ENCODE peak calls at places on chromosome 19, in ten cellular contexts. O is MCF 10A; B is astrocyte of the spinal cord; Q is CD8-positive, alpha-beta T cell; J is GM23338; Z is progenitor cell of endocrine pancreas; M is left ventricle myocardium inferior; D is tibial nerve; X is thyroid gland; G is thoracic aorta. F is an unnamed sample.

GRCh38 chr19:16293133-16294085 is 31.2 kb upstream of the KLF2 start:
- DNase-seq in O (peak; percentile 89), G (peak; percentile 63), Q (no peak), B (peak; percentile 85), J (no peak), D (peak; percentile 70), M (peak; percentile 67), X (peak; percentile 21), Z (no peak), F (no peak)

GRCh38 chr19:41324231-41324702 is 14.3 kb downstream of the CCDC97 start:
- DNase-seq in D (no peak), Z (no peak), X (no peak), M (no peak), Q (no peak), O (no peak), J (no peak), B (no peak), G (no peak), F (no peak)

GRCh38 chr19:51002542-51003311 is 1.3 kb upstream of the KLK8 start:
- DNase-seq in X (no peak), B (no peak), O (peak; percentile 9), J (peak; percentile 99), Q (no peak), M (no peak), Z (no peak), G (no peak), D (peak; percentile 22), F (peak; percentile 43)

GRCh38 chr19:42409477-42409876 is 17.7 kb downstream of the LIPE start:
- DNase-seq in G (no peak), Z (peak; percentile 51), Q (no peak), M (peak; percentile 55), J (no peak), X (no peak), B (no peak), D (no peak), O (no peak), F (no peak)

GRCh38 chr19:10780368-10780767 is 55.6 kb downstream of the TMED1 start:
- DNase-seq in X (no peak), J (no peak), D (no peak), B (peak; percentile 69), G (no peak), Z (no peak), Q (no peak), M (no peak), O (peak; percentile 92), F (no peak)

GRCh38 chr19:17812099-17812498 is 9.2 kb downstream of the INSL3 start:
- DNase-seq in X (no peak), D (no peak), Q (no peak), Z (no peak), M (no peak), J (no peak), G (no peak), B (no peak), O (no peak), F (no peak)

GRCh38 chr19:56927791-56928207 is 87.3 kb upstream of the PEG3 start:
- DNase-seq in M (no peak), Z (no peak), X (no peak), Q (no peak), B (no peak), O (no peak), J (no peak), G (no peak), D (no peak), F (no peak)

GRCh38 chr19:7789447-7789846 is 26.4 kb downstream of the CLEC4M start:
- DNase-seq in X (no peak), B (no peak), O (no peak), G (no peak), D (no peak), M (no peak), J (peak; percentile 79), Z (no peak), Q (peak; percentile 35), F (no peak)

GRCh38 chr19:807627-808175 is 10.4 kb downstream of the PTBP1 start:
- DNase-seq in Z (no peak), Q (no peak), G (no peak), B (no peak), D (no peak), X (no peak), J (no peak), O (no peak), M (no peak), F (no peak)

GRCh38 chr19:806815-807421 is 9.7 kb downstream of the PTBP1 start:
- DNase-seq in J (peak; percentile 25), G (no peak), D (no peak), Z (no peak), M (no peak), B (no peak), O (no peak), X (no peak), Q (no peak), F (no peak)

GRCh38 chr19:805161-805561 is 7.9 kb downstream of the PTBP1 start:
- DNase-seq in O (no peak), Q (no peak), J (no peak), D (no peak), B (no peak), M (no peak), G (no peak), X (no peak), Z (no peak), F (no peak)

GRCh38 chr19:804419-805160 is 7.3 kb downstream of the PTBP1 start:
- DNase-seq in X (no peak), Z (no peak), D (no peak), M (no peak), G (no peak), O (no peak), Q (no peak), B (no peak), J (no peak), F (no peak)

DNA sequence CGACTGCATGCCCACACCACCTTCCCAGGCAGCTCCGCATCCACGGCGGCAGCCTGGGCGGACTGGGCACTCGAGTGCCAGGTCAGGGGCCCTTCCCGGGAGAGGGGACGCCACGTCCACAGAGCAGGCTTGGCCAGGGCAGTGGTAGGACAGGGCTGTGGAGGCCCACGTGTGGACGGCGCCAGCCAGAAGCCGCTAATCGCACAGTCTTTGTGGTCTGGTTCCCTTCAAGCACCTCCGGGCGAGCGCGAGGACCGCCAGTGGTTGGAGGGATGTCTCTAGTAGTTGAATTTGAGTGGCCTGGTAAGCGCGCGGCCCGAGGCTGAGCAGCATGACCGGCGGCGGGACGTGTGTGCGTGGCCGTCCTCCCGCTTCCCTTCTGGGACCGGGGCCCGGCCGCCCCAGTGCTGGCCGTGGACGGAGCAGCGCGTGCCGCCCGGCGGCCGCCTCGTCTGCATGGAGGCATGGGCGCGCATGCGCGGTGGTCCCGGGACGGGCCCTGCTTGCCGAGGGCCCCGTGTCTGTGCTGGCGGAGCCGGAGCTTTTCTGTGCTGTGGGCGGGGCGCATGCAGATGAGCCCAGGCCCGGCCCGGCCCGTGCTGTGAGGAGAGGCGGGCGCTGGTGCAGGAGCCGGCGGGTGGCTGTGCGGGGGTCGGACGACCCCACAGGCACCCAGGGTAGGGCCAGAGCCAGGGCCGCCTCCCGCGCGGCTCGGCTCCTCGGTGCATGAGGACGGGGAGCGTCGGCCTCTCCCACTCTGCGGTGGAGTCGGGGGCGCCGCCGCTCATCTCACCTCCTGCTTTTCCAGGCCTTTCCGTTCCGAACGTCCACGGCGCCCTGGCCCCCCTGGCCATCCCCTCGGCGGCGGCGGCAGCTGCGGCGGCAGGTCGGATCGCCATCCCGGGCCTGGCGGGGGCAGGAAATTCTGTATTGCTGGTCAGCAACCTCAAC is 8.6 kb downstream of the PTBP1 start:
- DNase-seq in D (no peak), X (no peak), O (no peak), G (no peak), J (peak; percentile 43), Q (no peak), B (no peak), Z (no peak), M (no peak), F (no peak)
- TF ChIP-seq CTCF in D (no peak), X (no peak), O (no peak), G (no peak), J (no peak), Q (no peak), B (no peak), Z (no peak), M (no peak), F (no peak)

DNA sequence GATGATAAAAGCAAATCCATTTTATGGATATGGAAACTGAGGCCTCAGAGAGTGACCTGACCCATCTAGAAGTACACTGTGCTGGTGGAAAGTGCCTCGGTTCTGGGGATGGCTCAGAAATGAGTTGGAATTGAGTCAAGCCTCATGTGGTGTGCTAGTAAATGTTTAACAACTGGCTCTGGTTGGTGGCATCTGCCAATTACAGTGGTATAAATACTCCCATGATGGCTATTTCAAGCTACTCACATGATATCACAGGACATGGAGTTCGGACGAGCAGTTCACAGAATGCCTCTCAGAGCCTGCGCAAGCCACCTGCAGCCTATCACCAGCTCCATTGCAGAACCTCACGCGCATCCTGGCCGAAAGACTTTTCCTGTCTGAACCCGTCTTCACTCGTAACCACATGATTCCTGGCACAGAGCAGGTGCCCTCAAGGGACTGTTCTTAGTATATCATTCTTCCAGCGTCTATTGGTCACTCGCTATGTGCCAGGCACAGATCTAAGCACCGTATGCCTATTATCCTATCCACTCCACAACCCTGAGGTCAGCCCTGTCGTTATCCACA is 9.1 kb downstream of the TMEM150B start:
- DNase-seq in Q (no peak), Z (no peak), J (no peak), O (no peak), B (no peak), D (no peak), G (no peak), X (no peak), M (no peak), F (no peak)
- TF ChIP-seq CTCF in Q (no peak), Z (no peak), J (no peak), O (no peak), B (no peak), D (no peak), G (no peak), X (no peak), M (no peak), F (no peak)

GRCh38 chr19:13103585-13103923 is 896 bp upstream of the LYL1 start:
- DNase-seq in Z (no peak), M (no peak), O (no peak), J (no peak), G (no peak), Q (no peak), X (no peak), D (no peak), B (no peak), F (no peak)

GRCh38 chr19:13104848-13105646 is 2.4 kb upstream of the LYL1 start:
- DNase-seq in M (no peak), X (no peak), D (no peak), G (no peak), O (no peak), Z (no peak), Q (peak; percentile 50), J (no peak), B (no peak), F (no peak)

GRCh38 chr19:13102666-13103584 is at the start of gene LYL1:
- DNase-seq in Q (peak; percentile 39), M (peak; percentile 87), G (no peak), J (peak; percentile 79), B (no peak), D (no peak), O (no peak), Z (peak; percentile 46), X (peak; percentile 37), F (peak; percentile 59)

GRCh38 chr19:13102416-13102665 is 317 bp downstream of the LYL1 start:
- DNase-seq in Q (no peak), O (no peak), J (no peak), G (no peak), B (no peak), X (no peak), D (no peak), M (no peak), Z (no peak), F (no peak)

DNA sequence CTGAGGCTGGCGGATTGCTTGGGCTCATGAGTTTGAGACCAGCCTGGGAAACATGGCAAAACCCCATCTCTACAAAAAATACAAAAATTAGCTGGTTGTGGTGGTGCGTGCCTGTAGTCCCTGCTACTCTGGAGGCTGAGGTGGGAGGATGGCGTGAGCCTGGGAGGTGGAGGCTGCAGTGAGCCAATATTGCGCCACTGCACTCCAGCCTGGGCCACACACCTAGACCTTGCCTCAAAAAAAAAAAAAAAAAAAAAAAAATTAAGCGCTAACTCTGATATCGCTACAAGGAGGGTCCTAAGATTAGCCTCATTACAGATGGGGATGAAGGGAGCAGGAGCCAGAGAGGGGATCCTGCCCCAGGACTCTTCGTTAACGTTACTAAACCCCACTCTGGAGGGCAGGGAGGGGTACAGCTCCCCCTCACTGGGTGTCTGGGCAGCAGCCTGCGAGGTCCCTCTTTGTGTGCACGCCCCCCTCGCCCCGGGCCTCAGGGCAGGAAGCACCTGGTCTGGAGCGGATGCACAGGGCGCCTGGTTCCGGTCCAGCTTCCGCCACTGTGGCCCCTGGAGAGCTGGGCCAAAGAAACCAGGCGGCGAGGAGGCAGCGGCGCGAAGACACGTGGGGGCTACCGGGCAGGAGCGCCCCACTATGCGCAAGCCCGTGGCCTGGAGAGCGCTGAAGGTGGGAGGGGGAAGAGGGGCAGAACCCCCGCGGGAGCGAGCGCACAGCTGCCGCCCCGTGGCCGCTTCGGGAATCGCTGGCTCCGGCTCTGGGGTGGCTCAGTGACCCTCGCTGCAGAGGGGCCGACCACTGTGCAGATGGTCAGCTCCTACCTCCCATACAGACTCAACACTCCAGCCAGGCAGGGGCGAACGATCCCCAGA is 1.5 kb upstream of the LYL1 start:
- DNase-seq in O (no peak), J (peak; percentile 81), D (no peak), Z (no peak), B (no peak), G (no peak), X (peak; percentile 51), Q (peak; percentile 71), M (peak; percentile 79), F (peak; percentile 77)
- TF ChIP-seq CTCF in O (no peak), J (peak; percentile 78), D (peak; percentile 76), Z (peak; percentile 63), B (peak; percentile 83), G (peak; percentile 74), X (no peak), Q (peak; percentile 92), M (peak; percentile 74), F (peak; percentile 85)

DNA sequence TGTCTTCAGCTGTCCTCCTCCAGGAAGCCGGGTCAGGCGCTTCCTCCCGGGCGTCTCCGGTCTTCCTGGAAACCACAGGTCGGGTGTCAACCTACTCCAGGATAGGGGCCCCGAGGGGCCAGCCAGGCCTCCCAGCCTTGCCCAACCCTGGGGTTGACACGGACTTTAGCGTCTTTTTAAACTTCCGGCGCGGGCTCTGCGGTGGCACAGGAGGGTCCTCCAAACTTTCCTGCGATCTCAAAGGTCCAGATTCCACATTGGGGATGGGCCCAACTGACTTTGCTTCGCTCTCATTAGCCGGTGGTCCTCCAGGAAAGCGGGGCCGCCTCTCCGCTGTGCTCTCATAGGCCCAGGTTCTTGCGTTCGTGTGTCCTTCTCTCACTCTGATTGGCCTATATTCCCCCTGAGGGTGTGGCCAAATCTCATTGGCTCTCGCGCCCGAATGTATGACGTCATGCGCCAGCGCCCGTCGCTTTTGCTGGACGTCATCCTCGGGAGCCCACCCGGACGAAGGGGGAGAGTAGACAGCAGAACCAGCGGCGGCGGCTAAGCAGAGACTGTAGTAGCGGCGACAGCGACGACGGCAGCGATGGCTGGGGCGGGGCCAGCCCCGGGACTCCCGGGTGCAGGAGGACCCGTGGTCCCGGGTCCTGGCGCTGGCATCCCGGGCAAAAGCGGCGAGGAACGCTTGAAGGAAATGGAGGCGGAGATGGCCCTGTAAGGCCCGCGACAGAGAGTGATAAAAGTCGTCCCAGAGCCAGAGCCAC is at the start of gene RBM42:
- DNase-seq in J (peak; percentile 99), Z (peak; percentile 98), Q (peak; percentile 98), G (peak; percentile 96), B (peak; percentile 99), M (peak; percentile 95), O (peak; percentile 100), D (peak; percentile 91), X (peak; percentile 98), F (peak; percentile 97)
- TF ChIP-seq CTCF in J (no peak), Z (no peak), Q (no peak), G (no peak), B (no peak), M (no peak), O (no peak), D (no peak), X (no peak), F (no peak)